ENCODE peak calls at places on chromosomes 6 and 20, in eight cellular contexts. L is sigmoid colon, F is HL-60, W is hepatocyte, H is testis, R is fibroblast of the aortic adventitia, B is A549, E is AG04449. G is an unnamed sample.

GRCh38 chr6:76026101-76026500 is 46.4 kb downstream of the IMPG1 start:
- DNase-seq in L (no peak), F (no peak), W (no peak), H (no peak), R (no peak), B (no peak), E (no peak), G (peak; percentile 2)

GRCh38 chr6:133959667-133960368 is 6.8 kb downstream of the TBPL1 start:
- DNase-seq in L (no peak), F (no peak), W (no peak), H (no peak), R (no peak), B (no peak), E (no peak), G (no peak)

GRCh38 chr20:46555370-46555956 is 5.0 kb upstream of the OCSTAMP start:
- DNase-seq in L (no peak), F (no peak), W (no peak), H (no peak), R (no peak), B (no peak), E (no peak), G (no peak)

GRCh38 chr6:109875973-109876372 is 102.1 kb upstream of the GPR6 start:
- DNase-seq in L (no peak), F (no peak), W (no peak), H (no peak), R (no peak), B (no peak), E (no peak), G (no peak)

GRCh38 chr6:141965016-141965545 is 167.6 kb upstream of the GJE1 start:
- DNase-seq in L (no peak), F (no peak), W (peak; percentile 13), H (no peak), R (no peak), B (no peak), E (no peak), G (no peak)

GRCh38 chr6:138891255-138891986 is 95.5 kb downstream of the ECT2L start:
- DNase-seq in L (no peak), F (no peak), W (no peak), H (no peak), R (no peak), B (no peak), E (no peak), G (peak; percentile 45)

GRCh38 chr6:25050356-25050755 is 114.6 kb upstream of the RIPOR2 start:
- DNase-seq in L (no peak), F (peak; percentile 36), W (peak; percentile 49), H (no peak), R (peak; percentile 30), B (no peak), E (peak; percentile 63), G (peak; percentile 86)

GRCh38 chr6:119195848-119196247 is 117.4 kb upstream of the FAM184A start:
- DNase-seq in L (no peak), F (no peak), W (no peak), H (no peak), R (no peak), B (no peak), E (no peak), G (no peak)

GRCh38 chr6:49806145-49806544 is 19.1 kb upstream of the PGK2 start:
- DNase-seq in L (no peak), F (no peak), W (no peak), H (no peak), R (no peak), B (no peak), E (no peak), G (no peak)

GRCh38 chr6:109717971-109718370 is 26.9 kb downstream of the FIG4 start:
- DNase-seq in L (no peak), F (peak; percentile 49), W (no peak), H (no peak), R (no peak), B (no peak), E (no peak), G (no peak)

GRCh38 chr20:39874049-39874893 is 814.8 kb downstream of the MAFB start:
- DNase-seq in L (peak; percentile 82), F (peak; percentile 25), W (peak; percentile 89), H (peak; percentile 90), R (peak; percentile 88), B (peak; percentile 71), E (no peak), G (peak; percentile 93)

GRCh38 chr6:37007340-37008043 is 2.0 kb downstream of the FGD2 start:
- DNase-seq in L (no peak), F (no peak), W (no peak), H (no peak), R (peak; percentile 15), B (no peak), E (no peak), G (no peak)

GRCh38 chr6:142291512-142291911 is 10.3 kb upstream of the ADGRG6 start:
- DNase-seq in L (no peak), F (no peak), W (no peak), H (no peak), R (no peak), B (no peak), E (no peak), G (no peak)

GRCh38 chr6:13187692-13188091 is 140.6 kb downstream of the TBC1D7 start:
- DNase-seq in L (no peak), F (no peak), W (no peak), H (no peak), R (no peak), B (no peak), E (no peak), G (no peak)

GRCh38 chr6:13190391-13190790 is 137.9 kb downstream of the TBC1D7 start:
- DNase-seq in L (no peak), F (no peak), W (no peak), H (no peak), R (no peak), B (no peak), E (no peak), G (peak; percentile 39)

GRCh38 chr6:13188306-13188705 is 140.0 kb downstream of the TBC1D7 start:
- DNase-seq in L (no peak), F (no peak), W (no peak), H (no peak), R (no peak), B (no peak), E (no peak), G (no peak)

GRCh38 chr6:13191461-13191860 is 136.9 kb downstream of the TBC1D7 start:
- DNase-seq in L (no peak), F (no peak), W (no peak), H (no peak), R (no peak), B (no peak), E (no peak), G (no peak)

DNA sequence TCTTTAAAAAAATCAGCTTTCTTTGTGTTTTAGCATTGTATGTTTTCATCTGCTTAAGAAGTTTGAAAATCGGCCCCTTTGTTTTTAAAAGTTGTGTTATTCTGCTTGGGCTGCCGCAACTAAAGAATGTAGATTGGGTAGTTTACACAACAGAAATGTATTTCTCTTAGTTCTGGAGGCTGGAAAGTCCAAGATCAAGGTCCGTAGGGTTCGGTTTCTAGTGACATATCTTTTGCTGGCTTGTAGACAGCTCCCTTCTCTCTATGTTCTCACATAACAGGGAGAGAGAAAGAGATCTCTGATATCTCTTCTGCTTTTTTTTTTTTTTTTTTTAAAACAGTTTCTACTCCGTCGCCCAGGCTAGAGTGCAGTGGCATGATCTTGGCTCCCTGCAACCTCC is 138.6 kb downstream of the TBC1D7 start:
- DNase-seq in L (no peak), F (no peak), W (no peak), H (no peak), R (no peak), B (no peak), E (no peak), G (no peak)
- TF ChIP-seq CTCF in L (no peak), F (no peak), W (no peak), H (no peak), R (no peak), B (no peak), E (no peak), G (no peak)

GRCh38 chr6:113120214-113120576 is 737.0 kb upstream of the MARCKS start:
- DNase-seq in L (no peak), F (peak; percentile 50), W (peak; percentile 15), H (no peak), R (peak; percentile 98), B (peak; percentile 70), E (peak; percentile 88), G (peak; percentile 96)
- H3K4me3 ChIP-seq in L (no peak overlapping the region), F (no peak overlapping the region), W (no peak overlapping the region), H (no peak overlapping the region), R (no peak overlapping the region), B (no peak overlapping the region), E (no peak overlapping the region), G (no peak overlapping the region)

GRCh38 chr6:136547871-136548270 is 2.4 kb downstream of the MAP7 start:
- DNase-seq in L (no peak), F (no peak), W (no peak), H (no peak), R (no peak), B (no peak), E (no peak), G (no peak)
- TF ChIP-seq CTCF in L (no peak), F (no peak), W (no peak), H (no peak), R (no peak), B (no peak), E (no peak), G (no peak)

GRCh38 chr6:155100087-155100486 is 105.0 kb downstream of the TIAM2 start:
- DNase-seq in L (peak; percentile 75), F (no peak), W (no peak), H (peak; percentile 59), R (no peak), B (no peak), E (no peak), G (no peak)
- H3K4me3 ChIP-seq in L (peak overlapping the region; percentile 4), F (no peak overlapping the region), W (no peak overlapping the region), H (no peak overlapping the region), R (no peak overlapping the region), B (no peak overlapping the region), E (no peak overlapping the region), G (no peak overlapping the region)

GRCh38 chr20:1438361-1438760 is 28.3 kb downstream of the NSFL1C start:
- DNase-seq in L (no peak), F (no peak), W (no peak), H (no peak), R (no peak), B (no peak), E (no peak), G (no peak)

GRCh38 chr20:1437222-1437904 is 29.3 kb downstream of the NSFL1C start:
- DNase-seq in L (peak; percentile 78), F (peak; percentile 34), W (peak; percentile 81), H (peak; percentile 76), R (peak; percentile 84), B (peak; percentile 91), E (peak; percentile 38), G (peak; percentile 89)

GRCh38 chr20:1441133-1441532 is 25.5 kb downstream of the NSFL1C start:
- DNase-seq in L (no peak), F (no peak), W (no peak), H (no peak), R (no peak), B (no peak), E (no peak), G (no peak)

GRCh38 chr20:1442304-1442703 is 24.3 kb downstream of the NSFL1C start:
- DNase-seq in L (no peak), F (no peak), W (no peak), H (no peak), R (no peak), B (no peak), E (no peak), G (no peak)

DNA sequence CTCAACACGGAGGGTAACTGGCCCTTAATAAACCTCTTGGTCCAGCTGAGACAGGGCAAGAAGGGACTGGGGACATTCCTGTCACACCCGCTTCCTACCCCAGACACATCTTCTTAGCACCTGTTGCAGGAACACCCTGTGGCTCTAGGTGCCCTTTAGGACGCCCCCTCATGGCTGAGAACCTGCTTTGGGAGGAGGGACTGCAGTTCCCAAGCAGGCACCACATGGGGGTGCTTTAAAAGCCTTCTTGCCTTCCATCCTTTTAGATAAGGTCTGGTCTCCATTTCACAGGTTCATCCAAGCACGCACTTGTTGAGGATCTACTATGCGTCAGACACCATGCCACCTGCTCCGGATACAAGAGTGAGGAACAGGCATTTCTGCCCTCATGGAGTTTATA is 26.6 kb downstream of the NSFL1C start:
- DNase-seq in L (no peak), F (no peak), W (no peak), H (no peak), R (no peak), B (peak; percentile 50), E (no peak), G (peak; percentile 26)
- TF ChIP-seq CTCF in L (no peak), F (peak; percentile 40), W (no peak), H (no peak), R (peak; percentile 32), B (peak; percentile 35), E (peak; percentile 77), G (peak; percentile 39)